ENCODE peak calls at places on chromosomes 5 and 9, in eight cellular contexts. T is NCI-H774, A is brain pericyte, V is upper lobe of left lung, Y is esophagus squamous epithelium, B is HuH-7, J is GM19239, F is NCI-H2171 treated with DMSO at 0.1 percent for 48 hours. W is an unnamed sample.

GRCh38 chr5:33850100-33850594 is 41.6 kb downstream of the ADAMTS12 start:
- DNase-seq in T (no peak), A (no peak), V (no peak), Y (no peak), B (no peak), J (peak; percentile 44), F (no peak), W (no peak)

GRCh38 chr9:6133346-6134063 is 82.1 kb upstream of the IL33 start:
- DNase-seq in T (no peak), A (no peak), V (no peak), Y (no peak), B (no peak), J (peak; percentile 34), F (no peak), W (no peak)

GRCh38 chr5:136040746-136041415 is 12.1 kb downstream of the TGFBI start:
- DNase-seq in T (no peak), A (no peak), V (no peak), Y (no peak), B (no peak), J (no peak), F (no peak), W (no peak)

GRCh38 chr5:134430001-134430569 is 18.4 kb upstream of the CDKN2AIPNL start:
- DNase-seq in T (no peak), A (no peak), V (no peak), Y (no peak), B (no peak), J (no peak), F (no peak), W (no peak)

GRCh38 chr5:58773744-58774441 is 191.0 kb downstream of the RAB3C start:
- DNase-seq in T (peak; percentile 33), A (no peak), V (no peak), Y (no peak), B (no peak), J (no peak), F (peak; percentile 94), W (peak; percentile 29)

GRCh38 chr9:34163439-34163838 is 15.4 kb upstream of the UBAP1 start:
- DNase-seq in T (no peak), A (no peak), V (no peak), Y (no peak), B (no peak), J (no peak), F (no peak), W (no peak)

GRCh38 chr5:139435676-139436075 is 3.6 kb downstream of the DNAJC18 start:
- DNase-seq in T (no peak), A (no peak), V (no peak), Y (no peak), B (no peak), J (no peak), F (no peak), W (no peak)

GRCh38 chr5:9283021-9283420 is 262.9 kb downstream of the SEMA5A start:
- DNase-seq in T (no peak), A (no peak), V (no peak), Y (no peak), B (no peak), J (no peak), F (no peak), W (no peak)

GRCh38 chr5:133450311-133450710 is 162.0 kb downstream of the FSTL4 start:
- DNase-seq in T (no peak), A (no peak), V (peak; percentile 13), Y (no peak), B (no peak), J (no peak), F (no peak), W (no peak)

GRCh38 chr9:112097712-112098688 is 77.1 kb downstream of the SUSD1 start:
- DNase-seq in T (peak; percentile 49), A (peak; percentile 8), V (no peak), Y (no peak), B (peak; percentile 60), J (peak; percentile 47), F (peak; percentile 69), W (peak; percentile 87)

GRCh38 chr5:65061250-65061973 is 292.7 kb downstream of the CWC27 start:
- DNase-seq in T (no peak), A (no peak), V (no peak), Y (no peak), B (no peak), J (no peak), F (no peak), W (no peak)

W was measured in cardiac muscle cell.